ENCODE peak calls at places on chromosomes 12 and 14, in five cellular contexts. X is tibial artery; K is CD8-positive, alpha-beta T cell; B is heart right ventricle; Y is ovary. R is an unnamed sample.

GRCh38 chr14:81400202-81400678 is at the start of gene STON2:
- DNase-seq in X (no peak), K (no peak), B (no peak), Y (no peak), R (peak; percentile 98)

GRCh38 chr12:57764662-57765002 is 2.2 kb downstream of the CYP27B1 start:
- DNase-seq in X (peak; percentile 61), K (no peak), B (no peak), Y (no peak), R (peak; percentile 25)

GRCh38 chr12:42187799-42188198 is 43.1 kb upstream of the GXYLT1 start:
- DNase-seq in X (no peak), K (no peak), B (no peak), Y (no peak), R (peak; percentile 32)

GRCh38 chr12:857611-858010 is 91.9 kb downstream of the RAD52 start:
- DNase-seq in X (peak; percentile 78), K (no peak), B (no peak), Y (no peak), R (peak; percentile 81)

GRCh38 chr14:79724934-79725717 is 486.2 kb downstream of the DIO2 start:
- DNase-seq in X (no peak), K (no peak), B (no peak), Y (no peak), R (no peak)

GRCh38 chr12:108363165-108363564 is 24.1 kb upstream of the CMKLR1 start:
- DNase-seq in X (no peak), K (no peak), B (no peak), Y (no peak), R (no peak)

GRCh38 chr12:26176725-26177124 is 18.6 kb upstream of the SSPN start:
- DNase-seq in X (no peak), K (no peak), B (no peak), Y (no peak), R (no peak)

GRCh38 chr12:99984271-99985128 is at the start of gene ANKS1B:
- DNase-seq in X (peak; percentile 75), K (no peak), B (peak; percentile 45), Y (peak; percentile 38), R (peak; percentile 49)

GRCh38 chr12:60333461-60333860 is 737.6 kb downstream of the SLC16A7 start:
- DNase-seq in X (no peak), K (no peak), B (no peak), Y (no peak), R (peak; percentile 71)

GRCh38 chr14:73283592-73284379 is 46.5 kb downstream of the PAPLN start:
- DNase-seq in X (no peak), K (no peak), B (no peak), Y (no peak), R (peak; percentile 75)

GRCh38 chr14:99774526-99775307 is 18.5 kb upstream of the EML1 start:
- DNase-seq in X (no peak), K (no peak), B (peak; percentile 45), Y (peak; percentile 64), R (peak; percentile 15)

GRCh38 chr14:34168656-34169055 is 217.8 kb upstream of the EGLN3 start:
- DNase-seq in X (no peak), K (no peak), B (no peak), Y (no peak), R (no peak)

GRCh38 chr12:48957141-48958048 is at the start of gene ARF3:
- DNase-seq in X (peak; percentile 96), K (peak; percentile 89), B (peak; percentile 96), Y (peak; percentile 97), R (peak; percentile 96)

GRCh38 chr12:41653386-41654110 is 465.4 kb downstream of the PDZRN4 start:
- DNase-seq in X (no peak), K (no peak), B (no peak), Y (no peak), R (no peak)

GRCh38 chr12:116143883-116144266 is 133.6 kb downstream of the MED13L start:
- DNase-seq in X (no peak), K (no peak), B (no peak), Y (no peak), R (no peak)

GRCh38 chr14:85528080-85528881 is 1.7 kb upstream of the FLRT2 start:
- DNase-seq in X (no peak), K (no peak), B (no peak), Y (peak; percentile 53), R (peak; percentile 50)

GRCh38 chr14:54147285-54147684 is 190.7 kb upstream of the BMP4 start:
- DNase-seq in X (no peak), K (no peak), B (no peak), Y (no peak), R (peak; percentile 94)

GRCh38 chr12:72448089-72448488 is 175.9 kb downstream of the TRHDE start:
- DNase-seq in X (no peak), K (no peak), B (no peak), Y (no peak), R (no peak)

GRCh38 chr14:105088812-105089745 is 23.8 kb upstream of the GPR132 start:
- DNase-seq in X (peak; percentile 68), K (no peak), B (no peak), Y (no peak), R (no peak)

GRCh38 chr12:56222531-56222895 is 791 bp upstream of the RNF41 start:
- DNase-seq in X (no peak), K (no peak), B (no peak), Y (no peak), R (no peak)

GRCh38 chr14:96940009-96940408 is 142.8 kb downstream of the VRK1 start:
- DNase-seq in X (no peak), K (no peak), B (no peak), Y (no peak), R (peak; percentile 30)

GRCh38 chr12:1539135-1539534 is 55.2 kb downstream of the FBXL14 start:
- DNase-seq in X (no peak), K (no peak), B (no peak), Y (no peak), R (no peak)

GRCh38 chr12:43147893-43148292 is 404.1 kb downstream of the ADAMTS20 start:
- DNase-seq in X (no peak), K (no peak), B (no peak), Y (no peak), R (no peak)

GRCh38 chr14:24235804-24236688 is 3.3 kb downstream of the GMPR2 start:
- DNase-seq in X (peak; percentile 4), K (no peak), B (no peak), Y (no peak), R (no peak)

GRCh38 chr14:47365248-47365647 is 310.2 kb downstream of the MDGA2 start:
- DNase-seq in X (no peak), K (no peak), B (no peak), Y (no peak), R (no peak)

GRCh38 chr12:49903351-49903699 is 375 bp downstream of the FAIM2 start:
- DNase-seq in X (no peak), K (no peak), B (no peak), Y (peak; percentile 32), R (no peak)

GRCh38 chr12:114316076-114316475 is 89.9 kb downstream of the TBX5 start:
- DNase-seq in X (no peak), K (no peak), B (no peak), Y (no peak), R (peak; percentile 47)
- H3K4me3 ChIP-seq in X (no peak overlapping the region), K (no peak overlapping the region), B (no peak overlapping the region), Y (no peak overlapping the region), R (no peak overlapping the region)

DNA sequence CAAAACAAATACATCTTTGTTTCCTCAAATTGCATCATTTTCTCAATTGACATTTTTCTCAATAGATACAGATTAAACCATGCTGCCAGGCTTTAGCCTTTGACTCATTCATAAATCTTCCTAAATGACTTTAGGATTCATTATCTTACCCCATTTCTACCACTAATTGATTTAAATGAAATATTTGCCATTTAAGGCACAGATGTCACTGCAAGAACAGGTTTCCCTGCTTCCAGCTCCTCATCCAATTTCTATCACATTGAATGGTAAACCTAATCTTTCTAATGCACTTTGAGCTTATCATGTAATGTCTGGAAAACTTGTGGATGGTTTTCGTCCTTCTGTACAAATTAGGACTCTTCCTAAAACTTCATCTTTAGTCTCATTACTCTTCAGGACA is 298.7 kb downstream of the RPL10L start:
- DNase-seq in X (no peak), K (no peak), B (no peak), Y (no peak), R (no peak)
- H3K9me3 ChIP-seq in X (no peaks in the 10 kb centered on the region), K (no peaks in the 10 kb centered on the region), B (no peaks in the 10 kb centered on the region), Y (no peaks in the 10 kb centered on the region), R (no peaks in the 10 kb centered on the region)

GRCh38 chr12:128796439-128797118 is 27.2 kb downstream of the SLC15A4 start:
- DNase-seq in X (no peak), K (no peak), B (no peak), Y (no peak), R (no peak)

GRCh38 chr12:128795530-128796361 is 28.0 kb downstream of the SLC15A4 start:
- DNase-seq in X (no peak), K (no peak), B (no peak), Y (no peak), R (no peak)

GRCh38 chr12:128797119-128798118 is 26.3 kb downstream of the SLC15A4 start:
- DNase-seq in X (no peak), K (no peak), B (no peak), Y (no peak), R (peak; percentile 52)

GRCh38 chr12:128800606-128801005 is 23.2 kb downstream of the SLC15A4 start:
- DNase-seq in X (no peak), K (no peak), B (no peak), Y (no peak), R (peak; percentile 54)

GRCh38 chr12:128798543-128799341 is 25.0 kb downstream of the SLC15A4 start:
- DNase-seq in X (no peak), K (no peak), B (no peak), Y (no peak), R (peak; percentile 10)
- TF ChIP-seq CTCF in X (no peak), K (no peak), B (peak; percentile 13), Y (no peak), R (peak; percentile 57)

GRCh38 chr14:49892301-49892635 is 614 bp upstream of the ARF6 start:
- DNase-seq in X (no peak), K (no peak), B (no peak), Y (no peak), R (peak; percentile 63)
- H3K4me3 ChIP-seq in X (peak overlapping the region; percentile 93), K (peak overlapping the region; percentile 87), B (peak overlapping the region; percentile 82), Y (peak overlapping the region; percentile 100), R (peak overlapping the region; percentile 91)

R was measured in PC-3.